ENCODE peak calls at places on chromosomes 13 and 19, in seven cellular contexts. One of them, this sample, is unnamed.

GRCh38 chr19:19866599-19867248 is 1.0 kb downstream of the ZNF253 start:
- DNase-seq in uterus: no peak
- DNase-seq in transverse colon: peak
- DNase-seq in GM23338: peak
- DNase-seq in adipocyte: peak
- DNase-seq in skeletal muscle cell: no peak
- DNase-seq in mucosa of descending colon: peak
- DNase-seq in this sample: peak

GRCh38 chr13:73364706-73365105 is 305.9 kb downstream of the KLF5 start:
- DNase-seq in uterus: no peak
- DNase-seq in transverse colon: peak
- DNase-seq in GM23338: no peak
- DNase-seq in adipocyte: no peak
- DNase-seq in skeletal muscle cell: no peak
- DNase-seq in mucosa of descending colon: no peak
- DNase-seq in this sample: no peak

GRCh38 chr13:96053003-96053703 is at the start of gene UGGT2:
- DNase-seq in uterus: peak
- DNase-seq in transverse colon: peak
- DNase-seq in GM23338: peak
- DNase-seq in adipocyte: peak
- DNase-seq in skeletal muscle cell: peak
- DNase-seq in mucosa of descending colon: peak
- DNase-seq in this sample: peak

GRCh38 chr13:51764184-51765141 is 39.5 kb downstream of the DHRS12 start:
- DNase-seq in uterus: peak
- DNase-seq in transverse colon: peak
- DNase-seq in GM23338: no peak
- DNase-seq in adipocyte: peak
- DNase-seq in skeletal muscle cell: peak
- DNase-seq in mucosa of descending colon: peak
- DNase-seq in this sample: peak

GRCh38 chr13:76868451-76868850 is 17.8 kb downstream of the KCTD12 start:
- DNase-seq in uterus: no peak
- DNase-seq in transverse colon: no peak
- DNase-seq in GM23338: no peak
- DNase-seq in adipocyte: no peak
- DNase-seq in skeletal muscle cell: no peak
- DNase-seq in mucosa of descending colon: no peak
- DNase-seq in this sample: no peak

GRCh38 chr19:56139847-56140582 is 1.1 kb upstream of the ZNF444 start:
- DNase-seq in uterus: no peak
- DNase-seq in transverse colon: no peak
- DNase-seq in GM23338: no peak
- DNase-seq in adipocyte: no peak
- DNase-seq in skeletal muscle cell: no peak
- DNase-seq in mucosa of descending colon: no peak
- DNase-seq in this sample: no peak

GRCh38 chr19:46115396-46116109 is 8.9 kb downstream of the IGFL3 start:
- DNase-seq in uterus: peak
- DNase-seq in transverse colon: no peak
- DNase-seq in GM23338: no peak
- DNase-seq in adipocyte: peak
- DNase-seq in skeletal muscle cell: peak
- DNase-seq in mucosa of descending colon: no peak
- DNase-seq in this sample: no peak

GRCh38 chr19:54609356-54609791 is 15.9 kb downstream of the LILRA1 start:
- DNase-seq in uterus: no peak
- DNase-seq in transverse colon: no peak
- DNase-seq in GM23338: no peak
- DNase-seq in adipocyte: no peak
- DNase-seq in skeletal muscle cell: no peak
- DNase-seq in mucosa of descending colon: no peak
- DNase-seq in this sample: no peak

GRCh38 chr13:64078025-64078424 is 2662.4 kb upstream of the PCDH20 start:
- DNase-seq in uterus: no peak
- DNase-seq in transverse colon: no peak
- DNase-seq in GM23338: no peak
- DNase-seq in adipocyte: no peak
- DNase-seq in skeletal muscle cell: no peak
- DNase-seq in mucosa of descending colon: no peak
- DNase-seq in this sample: no peak

GRCh38 chr19:57342582-57342981 is 8.5 kb upstream of the ZNF304 start:
- DNase-seq in uterus: no peak
- DNase-seq in transverse colon: no peak
- DNase-seq in GM23338: no peak
- DNase-seq in adipocyte: no peak
- DNase-seq in skeletal muscle cell: no peak
- DNase-seq in mucosa of descending colon: no peak
- DNase-seq in this sample: no peak

GRCh38 chr19:22622020-22622419 is 12.1 kb upstream of the ZNF492 start:
- DNase-seq in uterus: no peak
- DNase-seq in transverse colon: no peak
- DNase-seq in GM23338: no peak
- DNase-seq in adipocyte: no peak
- DNase-seq in skeletal muscle cell: no peak
- DNase-seq in mucosa of descending colon: no peak
- DNase-seq in this sample: no peak

GRCh38 chr19:22623841-22624221 is 10.3 kb upstream of the ZNF492 start:
- DNase-seq in uterus: no peak
- DNase-seq in transverse colon: no peak
- DNase-seq in GM23338: no peak
- DNase-seq in adipocyte: no peak
- DNase-seq in skeletal muscle cell: no peak
- DNase-seq in mucosa of descending colon: no peak
- DNase-seq in this sample: no peak

GRCh38 chr19:22620912-22621311 is 13.2 kb upstream of the ZNF492 start:
- DNase-seq in uterus: no peak
- DNase-seq in transverse colon: no peak
- DNase-seq in GM23338: no peak
- DNase-seq in adipocyte: no peak
- DNase-seq in skeletal muscle cell: no peak
- DNase-seq in mucosa of descending colon: no peak
- DNase-seq in this sample: no peak

GRCh38 chr19:22625266-22626035 is 8.7 kb upstream of the ZNF492 start:
- DNase-seq in uterus: no peak
- DNase-seq in transverse colon: no peak
- DNase-seq in GM23338: no peak
- DNase-seq in adipocyte: no peak
- DNase-seq in skeletal muscle cell: no peak
- DNase-seq in mucosa of descending colon: no peak
- DNase-seq in this sample: no peak

DNA sequence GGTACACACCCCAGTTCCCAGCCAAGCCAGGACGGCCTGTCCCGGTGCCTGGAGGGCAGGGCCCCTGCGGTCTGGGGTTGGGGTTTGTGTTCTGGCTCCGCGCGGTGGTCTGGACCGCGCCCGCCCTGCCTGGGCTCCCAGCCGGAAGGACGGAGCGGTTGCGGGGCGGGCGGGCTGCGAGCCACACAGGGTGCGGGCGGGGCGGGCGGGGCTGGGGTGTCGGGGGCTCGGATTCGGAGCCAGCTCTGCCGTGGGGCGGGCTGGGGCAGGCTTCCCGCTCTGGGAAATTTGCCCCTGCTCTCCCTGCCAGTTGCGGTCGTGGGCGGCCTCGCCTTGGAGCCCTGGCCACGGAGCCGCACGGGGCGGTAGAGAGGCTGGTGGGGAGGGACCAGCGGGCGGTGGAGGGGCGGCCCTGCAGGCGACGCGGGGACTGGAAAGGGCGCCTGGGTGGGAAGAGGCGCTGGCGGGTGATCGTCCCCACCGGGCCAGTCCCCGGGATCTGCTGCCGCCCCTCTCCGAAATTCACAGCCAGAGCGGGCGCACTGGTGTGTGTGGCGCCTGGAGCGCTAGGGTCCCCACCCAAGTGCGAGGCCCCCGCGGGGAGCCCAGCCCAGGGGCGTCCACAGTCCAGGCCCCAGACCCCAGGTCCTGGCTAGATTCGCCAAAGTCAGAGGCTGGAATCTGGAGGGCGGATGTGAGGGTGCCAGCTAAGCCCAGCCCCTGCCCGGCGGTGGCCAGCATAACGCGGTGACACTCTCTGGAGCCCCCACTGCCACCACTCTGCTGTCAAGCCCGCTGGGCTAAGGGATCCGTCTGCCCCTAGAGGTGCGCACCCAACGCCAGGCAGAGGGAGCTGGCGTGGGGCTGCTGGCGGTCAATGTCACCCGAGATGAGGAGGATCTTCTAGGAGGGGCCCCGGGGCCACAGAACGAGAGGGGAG is 11.0 kb upstream of the ZNF492 start:
- DNase-seq in uterus: peak
- DNase-seq in transverse colon: no peak
- DNase-seq in GM23338: no peak
- DNase-seq in adipocyte: no peak
- DNase-seq in skeletal muscle cell: no peak
- DNase-seq in mucosa of descending colon: no peak
- DNase-seq in this sample: no peak
- H3K4me3 ChIP-seq in uterus: peak
- H3K4me3 ChIP-seq in transverse colon: no peak
- H3K4me3 ChIP-seq in GM23338: no peak
- H3K4me3 ChIP-seq in adipocyte: no peak
- H3K4me3 ChIP-seq in skeletal muscle cell: no peak
- H3K4me3 ChIP-seq in mucosa of descending colon: no peak
- H3K4me3 ChIP-seq in this sample: no peak

GRCh38 chr13:98299954-98300350 is 122.9 kb upstream of the RNF113B start:
- DNase-seq in uterus: no peak
- DNase-seq in transverse colon: no peak
- DNase-seq in GM23338: no peak
- DNase-seq in adipocyte: peak
- DNase-seq in skeletal muscle cell: no peak
- DNase-seq in mucosa of descending colon: no peak
- DNase-seq in this sample: no peak
- H3K4me3 ChIP-seq in uterus: no peak
- H3K4me3 ChIP-seq in transverse colon: no peak
- H3K4me3 ChIP-seq in GM23338: no peak
- H3K4me3 ChIP-seq in adipocyte: peak
- H3K4me3 ChIP-seq in skeletal muscle cell: no peak
- H3K4me3 ChIP-seq in mucosa of descending colon: no peak
- H3K4me3 ChIP-seq in this sample: no peak

DNA sequence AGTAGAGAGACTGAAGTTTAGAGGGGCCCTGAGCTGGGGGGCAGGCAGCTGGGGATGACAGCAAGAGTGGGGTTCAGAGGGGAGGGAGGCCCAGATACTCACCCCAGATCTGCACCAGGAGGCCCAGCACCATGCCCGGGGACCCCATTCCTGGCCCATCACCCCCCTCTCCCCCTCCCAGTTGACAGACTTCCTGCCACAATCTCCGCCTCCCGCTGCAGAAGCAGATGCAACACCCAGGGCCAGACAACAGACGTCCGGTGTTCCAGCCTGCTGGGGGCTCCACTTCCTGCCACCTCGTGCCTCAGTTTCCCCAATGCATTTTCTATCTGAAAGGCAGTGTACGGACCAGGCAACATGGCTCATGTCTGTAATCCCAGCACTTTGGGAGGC is at the start of gene TMIGD2:
- DNase-seq in uterus: no peak
- DNase-seq in transverse colon: no peak
- DNase-seq in GM23338: no peak
- DNase-seq in adipocyte: no peak
- DNase-seq in skeletal muscle cell: no peak
- DNase-seq in mucosa of descending colon: no peak
- DNase-seq in this sample: no peak
- H3K4me3 ChIP-seq in uterus: no peak
- H3K4me3 ChIP-seq in transverse colon: no peak
- H3K4me3 ChIP-seq in GM23338: no peak
- H3K4me3 ChIP-seq in adipocyte: no peak
- H3K4me3 ChIP-seq in skeletal muscle cell: no peak
- H3K4me3 ChIP-seq in mucosa of descending colon: no peak
- H3K4me3 ChIP-seq in this sample: no peak

GRCh38 chr19:52739576-52739975 is 4.7 kb upstream of the ZNF611 start:
- DNase-seq in uterus: no peak
- DNase-seq in transverse colon: no peak
- DNase-seq in GM23338: peak
- DNase-seq in adipocyte: no peak
- DNase-seq in skeletal muscle cell: no peak
- DNase-seq in mucosa of descending colon: no peak
- DNase-seq in this sample: no peak

GRCh38 chr19:52734893-52735661 is at the start of gene ZNF611:
- DNase-seq in uterus: peak
- DNase-seq in transverse colon: peak
- DNase-seq in GM23338: peak
- DNase-seq in adipocyte: peak
- DNase-seq in skeletal muscle cell: peak
- DNase-seq in mucosa of descending colon: peak
- DNase-seq in this sample: peak

GRCh38 chr19:52734340-52734892 is 428 bp downstream of the ZNF611 start:
- DNase-seq in uterus: peak
- DNase-seq in transverse colon: peak
- DNase-seq in GM23338: peak
- DNase-seq in adipocyte: peak
- DNase-seq in skeletal muscle cell: no peak
- DNase-seq in mucosa of descending colon: no peak
- DNase-seq in this sample: no peak

DNA sequence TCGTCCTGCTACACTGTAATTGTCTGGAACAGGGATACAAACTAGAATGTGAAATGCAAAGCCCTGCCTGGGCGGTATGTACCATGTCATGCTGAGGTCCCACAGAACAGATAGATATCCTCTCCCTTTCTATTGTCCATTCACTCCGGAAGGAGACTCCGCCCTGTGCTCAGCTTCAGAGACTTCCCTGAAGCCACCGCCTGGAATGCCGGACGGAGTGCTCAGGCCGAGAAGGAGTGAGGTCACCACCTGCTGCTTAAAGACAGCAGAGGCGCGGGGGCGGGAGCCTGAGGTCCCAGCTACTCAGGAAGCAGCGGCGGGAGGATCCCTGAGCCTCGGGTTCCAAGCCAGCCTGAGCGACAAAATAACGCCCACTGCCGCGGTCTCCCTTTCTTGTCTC is 890 bp upstream of the ZNF611 start:
- DNase-seq in uterus: peak
- DNase-seq in transverse colon: peak
- DNase-seq in GM23338: peak
- DNase-seq in adipocyte: no peak
- DNase-seq in skeletal muscle cell: peak
- DNase-seq in mucosa of descending colon: peak
- DNase-seq in this sample: peak
- H3K4me3 ChIP-seq in uterus: peak
- H3K4me3 ChIP-seq in transverse colon: no peak
- H3K4me3 ChIP-seq in GM23338: peak
- H3K4me3 ChIP-seq in adipocyte: peak
- H3K4me3 ChIP-seq in skeletal muscle cell: no peak
- H3K4me3 ChIP-seq in mucosa of descending colon: no peak
- H3K4me3 ChIP-seq in this sample: no peak

GRCh38 chr19:8004001-8004400 is 1.4 kb downstream of the ELAVL1 start:
- DNase-seq in uterus: no peak
- DNase-seq in transverse colon: no peak
- DNase-seq in GM23338: no peak
- DNase-seq in adipocyte: no peak
- DNase-seq in skeletal muscle cell: no peak
- DNase-seq in mucosa of descending colon: no peak
- DNase-seq in this sample: no peak
- H3K4me3 ChIP-seq in uterus: peak
- H3K4me3 ChIP-seq in transverse colon: no peak
- H3K4me3 ChIP-seq in GM23338: peak
- H3K4me3 ChIP-seq in adipocyte: peak
- H3K4me3 ChIP-seq in skeletal muscle cell: peak
- H3K4me3 ChIP-seq in mucosa of descending colon: no peak
- H3K4me3 ChIP-seq in this sample: no peak